ENCODE peak calls at places on chromosomes 13 and 19, in five cellular contexts. Y, O, A, P and G are unnamed samples.
A peak's percentile ranks its signal among the peaks of the same experiment; 100 is the strongest.

GRCh38 chr13:34020388-34020787 is 202.4 kb downstream of the RFC3 start:
- DNase-seq in P (no peak), Y (no peak), A (no peak), O (no peak), G (no peak)

GRCh38 chr19:42325896-42326771 is 699 bp downstream of the MEGF8 start:
- DNase-seq in P (peak; percentile 36), O (no peak), A (no peak), Y (peak; percentile 62), G (no peak)

GRCh38 chr19:14310055-14310454 is 71.2 kb upstream of the ADGRE5 start:
- DNase-seq in A (peak; percentile 68), P (no peak), Y (no peak), O (no peak), G (no peak)

GRCh38 chr19:19062454-19063182 is 1.2 kb upstream of the SLC25A42 start:
- DNase-seq in A (no peak), O (peak; percentile 30), P (peak; percentile 86), Y (no peak), G (no peak)

GRCh38 chr19:16002380-16002779 is 53.6 kb downstream of the OR10H4 start:
- DNase-seq in O (no peak), A (no peak), Y (no peak), P (no peak), G (no peak)

GRCh38 chr19:9836021-9836420 is 903 bp downstream of the PIN1 start:
- DNase-seq in Y (peak; percentile 41), O (no peak), P (peak; percentile 45), A (no peak), G (no peak)

GRCh38 chr13:101127741-101128353 is 288.5 kb downstream of the NALCN start:
- DNase-seq in A (no peak), Y (peak; percentile 53), O (peak; percentile 33), P (peak; percentile 37), G (peak; percentile 21)

GRCh38 chr19:34661357-34661756 is 15.6 kb downstream of the SCGB2B2 start:
- DNase-seq in P (no peak), A (no peak), Y (no peak), O (no peak), G (no peak)

GRCh38 chr19:55549500-55550320 is 4.4 kb upstream of the SBK3 start:
- DNase-seq in P (no peak), O (peak; percentile 64), A (no peak), Y (no peak), G (peak; percentile 34)

DNA sequence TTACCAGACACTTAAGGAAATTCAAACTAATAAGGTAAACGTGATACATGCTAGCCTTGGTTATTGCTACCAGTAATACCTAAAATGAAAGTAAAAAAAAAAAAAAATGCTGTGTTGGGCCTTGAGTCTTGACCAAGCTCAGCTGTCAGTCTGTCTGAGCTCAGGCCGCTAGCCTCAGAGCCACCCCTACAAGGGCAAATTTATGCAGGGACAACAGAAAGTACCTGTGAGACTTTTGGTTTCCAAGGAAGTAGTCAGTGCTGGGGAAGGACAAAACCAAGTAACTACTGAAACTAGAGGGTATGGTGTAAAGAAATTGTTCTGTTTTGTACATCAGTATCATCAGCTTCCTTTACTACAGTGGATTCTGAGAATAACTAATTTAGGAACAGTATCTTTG is 134.3 kb upstream of the SLITRK5 start:
- DNase-seq in Y (no peak), O (no peak), P (no peak), A (no peak), G (no peak)
- TF ChIP-seq ZBTB33 in Y (no peak), O (no peak), P (no peak), A (no peak), G (no peak)

GRCh38 chr13:73140804-73141203 is 82.0 kb downstream of the KLF5 start:
- DNase-seq in O (no peak), P (no peak), Y (no peak), A (no peak), G (no peak)

GRCh38 chr13:73141292-73141771 is 82.5 kb downstream of the KLF5 start:
- DNase-seq in A (no peak), O (peak; percentile 8), P (no peak), Y (no peak), G (no peak)

GRCh38 chr13:73136776-73137175 is 78.0 kb downstream of the KLF5 start:
- DNase-seq in O (no peak), Y (no peak), P (no peak), A (no peak), G (no peak)

GRCh38 chr13:73138967-73139491 is 80.2 kb downstream of the KLF5 start:
- DNase-seq in O (no peak), P (no peak), Y (no peak), A (no peak), G (no peak)

DNA sequence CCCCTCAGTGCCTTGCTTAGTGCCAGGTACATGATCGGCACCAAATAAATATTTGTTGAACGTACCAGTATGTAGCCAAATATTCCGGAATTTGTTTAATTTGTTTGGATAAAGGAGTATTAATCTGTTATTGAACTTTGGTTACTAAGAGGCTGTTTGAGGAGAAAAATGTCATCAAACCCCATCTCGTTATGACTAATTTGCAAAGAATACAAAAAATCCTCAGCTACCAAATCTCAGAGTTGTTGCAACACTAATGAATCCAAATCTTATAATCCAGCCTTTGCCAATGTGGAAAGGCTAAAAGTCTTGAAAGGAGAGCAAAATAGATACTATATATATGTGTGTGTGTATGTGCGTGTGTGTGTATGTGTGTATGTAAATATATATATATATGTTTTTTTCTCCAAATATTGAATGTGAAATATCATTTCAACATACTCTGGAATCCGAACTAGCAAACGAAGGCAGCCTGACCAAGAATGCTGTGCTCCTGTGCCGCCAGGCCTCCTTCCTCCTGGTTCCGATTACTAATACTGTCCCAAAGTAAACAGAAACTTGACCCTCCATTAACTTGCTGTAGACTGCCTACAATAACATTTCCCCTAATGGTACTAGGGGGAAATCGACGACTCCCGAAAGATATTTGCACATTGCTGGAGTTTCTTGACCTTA is 79.6 kb downstream of the KLF5 start:
- DNase-seq in P (no peak), A (no peak), Y (no peak), O (peak; percentile 21), G (no peak)
- TF ChIP-seq MAX in P (no peak), A (no peak), Y (no peak), O (no peak), G (no peak)

GRCh38 chr19:49570997-49571676 is 9.2 kb downstream of the NOSIP start:
- DNase-seq in Y (no peak), A (no peak), P (peak; percentile 64), O (peak; percentile 76), G (no peak)
- TF ChIP-seq ZBTB33 in Y (no peak), A (no peak), P (no peak), O (no peak), G (no peak)

DNA sequence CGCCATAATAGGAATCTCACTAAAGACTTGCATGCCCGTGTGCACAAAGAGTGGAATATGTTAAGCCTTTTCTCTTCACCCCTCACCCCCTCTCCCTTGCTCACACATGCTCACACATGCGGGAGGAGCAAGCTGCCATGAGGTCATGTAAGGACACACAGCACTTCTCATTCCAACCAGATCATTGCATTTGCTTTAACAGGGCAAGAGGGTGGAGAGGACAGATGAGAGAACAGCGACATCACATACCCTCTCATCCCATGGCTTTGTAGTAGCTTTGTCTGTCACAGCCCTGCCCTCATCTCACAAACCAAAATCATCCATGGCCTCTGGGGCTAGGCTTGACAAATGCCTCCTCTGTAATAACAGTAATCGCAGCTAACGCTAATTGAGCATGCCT is 145.6 kb upstream of the FRY start:
- DNase-seq in Y (peak; percentile 29), P (no peak), A (no peak), O (no peak), G (no peak)
- TF ChIP-seq MAX in Y (no peak), P (no peak), A (no peak), O (no peak), G (no peak)